ENCODE peak calls at places on chromosomes 11 and 22, in six cellular contexts. V, X, F, C, M and A are unnamed samples. For H3K9me3 and H3K4me1, the result is how much of the 10 kb centered on the place peaks cover.

GRCh38 chr11:119728226-119728626 is 774 bp downstream of the NECTIN1 start:
- DNase-seq in X (peak), C (no peak), F (peak), M (no peak), V (no peak), A (no peak)

GRCh38 chr11:83361831-83362230 is 75.7 kb upstream of the CCDC90B start:
- DNase-seq in M (no peak), C (no peak), V (no peak), X (peak), F (peak), A (no peak)

GRCh38 chr11:120717042-120717441 is 205.5 kb downstream of the GRIK4 start:
- DNase-seq in M (no peak), V (no peak), X (no peak), C (no peak), F (no peak), A (no peak)

GRCh38 chr11:43547411-43547718 is 133.2 kb upstream of the HSD17B12 start:
- DNase-seq in V (no peak), F (peak), M (no peak), X (peak), C (no peak), A (no peak)

GRCh38 chr11:45583981-45584380 is 81.4 kb downstream of the CHST1 start:
- DNase-seq in V (no peak), X (no peak), M (no peak), C (no peak), F (no peak), A (no peak)

GRCh38 chr11:130847517-130847916 is 68.8 kb downstream of the SNX19 start:
- DNase-seq in F (no peak), V (no peak), C (no peak), M (peak), X (no peak), A (no peak)

GRCh38 chr11:72328366-72329224 is 84.6 kb upstream of the PHOX2A start:
- DNase-seq in C (no peak), M (no peak), V (no peak), F (no peak), X (no peak), A (peak)

GRCh38 chr11:116861539-116861938 is 24.1 kb upstream of the APOA1 start:
- DNase-seq in C (no peak), V (no peak), X (no peak), M (no peak), F (no peak), A (no peak)

GRCh38 chr22:20533095-20533878 is 25.9 kb downstream of the MED15 start:
- DNase-seq in F (no peak), C (no peak), M (no peak), V (no peak), X (no peak), A (no peak)

GRCh38 chr11:93921695-93922468 is 71.5 kb upstream of the VSTM5 start:
- DNase-seq in X (peak), M (peak), V (no peak), F (peak), C (no peak), A (no peak)

GRCh38 chr11:121671276-121672168 is 218.8 kb upstream of the SORL1-AS1 start:
- DNase-seq in V (no peak), M (peak), X (no peak), F (no peak), C (no peak), A (no peak)

GRCh38 chr11:122717264-122717867 is 61.8 kb downstream of the UBASH3B start:
- DNase-seq in C (no peak), V (no peak), X (no peak), M (no peak), F (no peak), A (no peak)

GRCh38 chr22:29780781-29781676 is 13.9 kb downstream of the UQCR10 start:
- DNase-seq in V (no peak), C (no peak), M (no peak), F (no peak), X (no peak), A (peak)

GRCh38 chr11:116193321-116194114 is 579.3 kb downstream of the BUD13 start:
- DNase-seq in V (peak), M (peak), X (peak), C (no peak), F (peak), A (peak)

GRCh38 chr11:122803306-122803705 is 35.0 kb upstream of the CRTAM start:
- DNase-seq in X (no peak), F (no peak), M (no peak), C (no peak), V (peak), A (no peak)

GRCh38 chr22:23938328-23939016 is 22.5 kb downstream of the GSTT2B start:
- DNase-seq in F (no peak), X (no peak), M (no peak), C (no peak), V (no peak), A (no peak)

GRCh38 chr11:12547953-12548650 is 126.1 kb upstream of the TEAD1 start:
- DNase-seq in F (no peak), M (peak), V (no peak), X (no peak), C (peak), A (no peak)

GRCh38 chr11:125279680-125280079 is 115.1 kb downstream of the PKNOX2 start:
- DNase-seq in M (no peak), V (no peak), C (no peak), F (no peak), X (no peak), A (no peak)

GRCh38 chr11:64577202-64577601 is 13.8 kb upstream of the SLC22A12 start:
- DNase-seq in C (no peak), X (no peak), V (no peak), F (no peak), M (no peak), A (no peak)

GRCh38 chr11:16604784-16605439 is 133.5 kb upstream of the C11orf58 start:
- DNase-seq in F (peak), C (no peak), V (no peak), M (peak), X (peak), A (no peak)

GRCh38 chr11:120413480-120413879 is 77.3 kb downstream of the ARHGEF12 start:
- DNase-seq in V (no peak), C (no peak), X (no peak), F (no peak), M (no peak), A (no peak)

GRCh38 chr22:48161354-48161753 is 1398.9 kb downstream of the TBC1D22A start:
- DNase-seq in V (no peak), M (no peak), C (no peak), X (no peak), F (no peak), A (no peak)

GRCh38 chr11:130068986-130069683 is 559 bp upstream of the APLP2 start:
- DNase-seq in X (no peak), F (peak), C (peak), V (peak), M (no peak), A (peak)

GRCh38 chr11:57427692-57428082 is 766 bp upstream of the SLC43A3 start:
- DNase-seq in C (peak), M (no peak), X (peak), V (peak), F (peak), A (peak)

GRCh38 chr22:33296941-33297340 is 238.8 kb upstream of the SYN3 start:
- DNase-seq in F (peak), X (no peak), V (no peak), M (no peak), C (no peak), A (no peak)

DNA sequence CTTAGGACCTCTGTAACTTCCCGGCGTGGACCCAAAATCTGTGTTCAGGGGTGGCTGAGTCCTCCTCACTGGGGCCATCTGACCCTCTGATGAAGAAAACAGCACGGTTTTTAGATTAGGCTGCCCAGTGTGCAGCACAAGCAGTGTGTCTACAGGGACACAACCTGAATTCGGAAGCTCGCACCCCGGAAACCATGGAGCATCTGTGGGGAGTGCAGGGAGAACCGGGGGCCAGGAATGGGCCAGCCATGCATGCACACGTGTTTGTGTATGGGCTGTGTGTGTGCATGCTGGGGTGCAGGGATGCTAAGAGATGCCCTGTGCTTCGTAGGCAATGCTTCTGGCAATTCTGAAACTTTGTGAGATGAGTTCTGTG is 342.8 kb upstream of the B3GAT1 start:
- DNase-seq in M (no peak), V (no peak), F (no peak), X (no peak), C (no peak), A (no peak)
- H3K9me3 ChIP-seq in M (under half), V (under half), F (under half), X (under half), C (under half), A (under half)

GRCh38 chr22:26590525-26590858 is 560 bp upstream of the TPST2 start:
- DNase-seq in X (no peak), C (no peak), M (no peak), V (no peak), F (no peak), A (no peak)
- H3K4me1 ChIP-seq in X (under half), C (under half), M (under half), V (under half), F (under half), A (under half)

GRCh38 chr22:44347098-44347497 is 34.3 kb upstream of the SHISAL1 start:
- DNase-seq in M (no peak), X (no peak), C (no peak), V (no peak), F (no peak), A (no peak)
- TF ChIP-seq CTCF in M (no peak), X (no peak), C (no peak), V (no peak), F (no peak), A (no peak)

GRCh38 chr11:118436639-118437045 is 350 bp downstream of the KMT2A start:
- DNase-seq in M (peak), C (no peak), F (no peak), X (peak), V (no peak), A (no peak)
- H3K9me3 ChIP-seq in M (under half), C (under half), F (under half), X (under half), V (under half), A (under half)

GRCh38 chr11:61763930-61764605 is 11.6 kb downstream of the MYRF start:
- DNase-seq in C (no peak), F (no peak), X (no peak), M (no peak), V (no peak), A (no peak)

GRCh38 chr11:61761440-61762163 is 9.2 kb downstream of the MYRF start:
- DNase-seq in X (no peak), F (no peak), C (no peak), V (no peak), M (no peak), A (no peak)

GRCh38 chr11:61762216-61762615 is 9.8 kb downstream of the MYRF start:
- DNase-seq in F (no peak), X (no peak), V (no peak), C (no peak), M (no peak), A (no peak)

GRCh38 chr11:61760946-61761345 is 8.5 kb downstream of the MYRF start:
- DNase-seq in M (no peak), V (no peak), X (no peak), C (no peak), F (no peak), A (no peak)

GRCh38 chr11:61762798-61763197 is 10.4 kb downstream of the MYRF start:
- DNase-seq in C (no peak), V (no peak), X (no peak), M (peak), F (no peak), A (peak)
- H3K4me1 ChIP-seq in C (under half), V (under half), X (under half), M (under half), F (under half), A (under half)

GRCh38 chr11:68761801-68762200 is 10.5 kb upstream of the TESMIN start:
- DNase-seq in C (no peak), M (no peak), V (no peak), F (no peak), X (no peak), A (no peak)

GRCh38 chr11:68763181-68763721 is 11.9 kb upstream of the TESMIN start:
- DNase-seq in V (no peak), C (no peak), M (no peak), X (no peak), F (no peak), A (no peak)

GRCh38 chr11:68762481-68762880 is 11.2 kb upstream of the TESMIN start:
- DNase-seq in V (no peak), M (no peak), C (no peak), F (no peak), X (no peak), A (no peak)

GRCh38 chr11:68764746-68765145 is 13.4 kb upstream of the TESMIN start:
- DNase-seq in F (no peak), M (no peak), C (no peak), V (no peak), X (no peak), A (no peak)

GRCh38 chr11:68763926-68764657 is 12.8 kb upstream of the TESMIN start:
- DNase-seq in F (no peak), M (peak), C (no peak), V (no peak), X (no peak), A (no peak)
- TF ChIP-seq CTCF in F (no peak), M (peak), C (peak), V (no peak), X (no peak), A (no peak)

DNA sequence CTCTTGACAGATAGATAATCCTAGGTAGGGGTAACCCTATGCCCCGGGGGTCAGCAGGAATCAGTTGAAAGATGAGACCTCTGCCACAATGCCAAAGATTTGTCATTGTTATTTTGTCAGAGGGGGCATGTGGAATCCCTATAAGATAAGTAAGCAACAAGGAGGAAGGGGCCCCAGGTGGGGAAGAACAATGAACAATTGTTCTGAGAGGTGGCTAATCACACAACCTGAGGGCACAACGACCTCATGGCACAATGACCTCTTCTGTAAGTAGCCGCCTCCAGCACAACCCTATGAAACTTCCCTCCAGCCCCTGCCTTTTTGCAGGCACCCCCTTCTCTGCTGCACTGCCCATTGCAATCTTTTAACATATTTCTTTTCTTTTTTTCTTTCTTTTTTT is 11.8 kb upstream of the FBLN1 start:
- DNase-seq in V (no peak), M (no peak), F (no peak), X (no peak), C (no peak), A (peak)
- H3K9me3 ChIP-seq in V (under half), M (under half), F (under half), X (under half), C (under half), A (under half)